ENCODE peak calls at places on chromosomes 16 and 17, in six cellular contexts. I is adrenal gland; M is RPMI8226; W is central memory CD4-positive, alpha-beta T cell; P is fibroblast of pulmonary artery; N is lower leg skin. U is an unnamed sample.

GRCh38 chr17:64118452-64118979 is 11.4 kb downstream of the ERN1 start:
- DNase-seq in N (no peak), W (no peak), M (peak; percentile 82), P (peak; percentile 66), I (peak; percentile 90), U (peak; percentile 38)

GRCh38 chr17:70924776-70925175 is 755.4 kb downstream of the KCNJ2 start:
- DNase-seq in N (no peak), M (no peak), W (no peak), I (no peak), P (no peak), U (no peak)

GRCh38 chr17:50919321-50920040 is 53.3 kb upstream of the TOB1 start:
- DNase-seq in N (peak; percentile 94), P (peak; percentile 84), I (peak; percentile 73), M (peak; percentile 94), W (peak; percentile 92), U (peak; percentile 97)

GRCh38 chr17:3167574-3167973 is 29.7 kb upstream of the OR1A2 start:
- DNase-seq in P (no peak), N (no peak), I (no peak), M (peak; percentile 7), W (no peak), U (no peak)

GRCh38 chr17:38460082-38460715 is 31.9 kb downstream of the ARHGAP23 start:
- DNase-seq in W (no peak), I (no peak), M (no peak), P (no peak), N (no peak), U (no peak)

GRCh38 chr17:61219460-61219859 is 180.2 kb upstream of the TBX2 start:
- DNase-seq in W (no peak), I (no peak), P (peak; percentile 70), N (no peak), M (no peak), U (no peak)

GRCh38 chr16:69318177-69318910 is 7.2 kb downstream of the VPS4A start:
- DNase-seq in N (peak; percentile 39), W (no peak), M (no peak), I (no peak), P (no peak), U (no peak)

GRCh38 chr17:7613769-7614421 is 802 bp downstream of the FXR2 start:
- DNase-seq in W (no peak), I (no peak), P (no peak), M (peak; percentile 41), N (no peak), U (no peak)

GRCh38 chr17:65345261-65346060 is 208.3 kb downstream of the RGS9 start:
- DNase-seq in N (no peak), M (no peak), P (peak; percentile 32), W (no peak), I (no peak), U (no peak)

GRCh38 chr17:65918921-65919546 is 272.9 kb downstream of the CEP112 start:
- DNase-seq in M (peak; percentile 8), I (no peak), P (peak; percentile 33), W (no peak), N (no peak), U (no peak)